ENCODE peak calls at places on chromosomes 16 and 17, in eight cellular contexts. T is AG09319; O is COLO829; Z is activated naive CD4-positive, alpha-beta T cell treated with Interleukin-2 at 50 U/mL for 16 hours; A is SJSA1; S is pancreas; F is NCI-H2081; P is cardiac fibroblast. Q is an unnamed sample.

GRCh38 chr16:80014241-80014939 is 413.9 kb upstream of the MAF start:
- DNase-seq in A (peak), O (no peak), Z (no peak), S (no peak), F (no peak), P (no peak), T (peak), Q (no peak)

GRCh38 chr16:57634171-57634570 is 5.7 kb downstream of the ADGRG1 start:
- DNase-seq in Z (no peak), F (no peak), S (peak), O (peak), T (no peak), A (no peak), P (no peak), Q (no peak)

GRCh38 chr17:16215965-16216316 is 607 bp upstream of the NCOR1 start:
- DNase-seq in A (no peak), F (no peak), Z (no peak), P (no peak), T (no peak), O (no peak), S (no peak), Q (no peak)

GRCh38 chr17:56679767-56680422 is 86.4 kb downstream of the NOG start:
- DNase-seq in F (no peak), P (no peak), T (no peak), S (no peak), Z (no peak), O (no peak), A (no peak), Q (no peak)

GRCh38 chr16:23694707-23695373 is 16.2 kb downstream of the PLK1 start:
- DNase-seq in Z (no peak), A (no peak), P (peak), F (no peak), O (no peak), T (no peak), S (no peak), Q (no peak)

GRCh38 chr17:70366421-70366820 is 197.1 kb downstream of the KCNJ2 start:
- DNase-seq in P (no peak), Z (no peak), A (no peak), F (no peak), O (no peak), S (no peak), T (no peak), Q (no peak)

GRCh38 chr16:66899310-66899944 is 19.1 kb downstream of the PDP2 start:
- DNase-seq in Z (no peak), F (no peak), O (no peak), S (no peak), P (peak), A (no peak), T (peak), Q (no peak)

GRCh38 chr17:65914784-65915342 is 277.1 kb downstream of the CEP112 start:
- DNase-seq in F (no peak), P (peak), Z (no peak), O (no peak), S (no peak), A (no peak), T (no peak), Q (no peak)

GRCh38 chr16:71676236-71676635 is 48.3 kb downstream of the PHLPP2 start:
- DNase-seq in T (no peak), P (no peak), S (no peak), A (no peak), Z (no peak), O (no peak), F (no peak), Q (no peak)

GRCh38 chr17:65572581-65573282 is 11.3 kb upstream of the AXIN2 start:
- DNase-seq in S (no peak), O (no peak), F (no peak), A (no peak), Z (no peak), P (no peak), T (no peak), Q (no peak)

Q was measured in NCI-H1694.